ENCODE peak calls at places on chromosomes 16 and 17, in four cellular contexts. U is CD4-positive, alpha-beta T cell; H is neural progenitor cell; B is transverse colon. A is an unnamed sample.

GRCh38 chr17:81959362-81960129 is 1.4 kb downstream of the NOTUM start:
- DNase-seq in B (peak), U (peak), H (peak), A (no peak)

GRCh38 chr16:87002717-87003413 is 314.3 kb downstream of the C16orf95 start:
- DNase-seq in H (no peak), U (no peak), B (no peak), A (no peak)

GRCh38 chr17:29571883-29572681 is 3.6 kb downstream of the TP53I13 start:
- DNase-seq in B (peak), U (no peak), H (no peak), A (no peak)

GRCh38 chr17:81983011-81983638 is 5.7 kb downstream of the ASPSCR1 start:
- DNase-seq in H (no peak), B (no peak), U (no peak), A (no peak)

GRCh38 chr17:17570207-17570797 is 21.2 kb downstream of the PEMT start:
- DNase-seq in U (no peak), H (peak), B (peak), A (no peak)

GRCh38 chr17:74444406-74444805 is 12.5 kb downstream of the GPRC5C start:
- DNase-seq in B (no peak), H (no peak), U (no peak), A (no peak)

GRCh38 chr17:45394913-45395568 is 37.6 kb downstream of the ARHGAP27 start:
- DNase-seq in B (peak), H (peak), U (peak), A (peak)

GRCh38 chr17:82927311-82927660 is 87.5 kb upstream of the ZNF750 start:
- DNase-seq in B (no peak), U (no peak), H (no peak), A (no peak)

GRCh38 chr16:75566889-75567255 is 693 bp downstream of the GABARAPL2 start:
- DNase-seq in U (no peak), H (peak), B (peak), A (no peak)

GRCh38 chr17:27558842-27559505 is 72.0 kb upstream of the LGALS9 start:
- DNase-seq in U (no peak), B (peak), H (no peak), A (no peak)

GRCh38 chr16:57639172-57639571 is 10.7 kb downstream of the ADGRG1 start:
- DNase-seq in H (peak), B (no peak), U (no peak), A (no peak)

GRCh38 chr17:81837641-81838040 is 2.8 kb upstream of the PPP1R27 start:
- DNase-seq in U (no peak), H (no peak), B (no peak), A (no peak)

GRCh38 chr17:6508519-6509294 is 47.6 kb downstream of the PITPNM3 start:
- DNase-seq in B (no peak), U (no peak), H (no peak), A (no peak)

DNA sequence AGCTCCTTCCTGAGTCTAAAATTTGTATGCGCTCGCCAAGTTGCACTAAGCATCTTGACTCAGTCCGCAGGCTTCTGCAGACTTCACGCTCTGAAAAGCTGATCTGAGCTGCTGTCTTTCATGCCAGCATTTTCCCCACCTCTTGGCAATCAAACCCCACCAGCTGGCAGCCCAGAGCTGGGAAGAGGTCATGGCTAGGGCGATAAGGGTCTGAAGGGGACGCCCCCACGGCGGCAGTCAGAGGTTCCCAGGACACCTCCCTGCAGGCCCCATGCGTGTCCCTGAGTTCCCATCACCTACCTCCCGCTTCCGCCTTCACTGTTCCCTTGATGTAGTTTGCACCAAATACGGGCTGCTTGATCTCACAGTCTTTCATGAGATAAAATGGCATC is 5.1 kb upstream of the UNC13D start:
- DNase-seq in U (no peak), H (no peak), B (no peak), A (no peak)
- H3K27ac ChIP-seq in U (no peak), H (no peak), B (peak), A (no peak)

GRCh38 chr17:61551255-61551742 is 39.7 kb downstream of the NACA2 start:
- DNase-seq in B (no peak), H (peak), U (no peak), A (no peak)
- TF ChIP-seq CTCF in B (peak), H (peak), U (no peak), A (peak)

GRCh38 chr17:42067371-42068180 is 17.2 kb upstream of the C17orf113 start:
- DNase-seq in U (peak), B (peak), H (peak), A (peak)
- H3K27ac ChIP-seq in U (no peak), B (no peak), H (no peak), A (no peak)

GRCh38 chr17:50426814-50427787 is 1.1 kb downstream of the ACSF2 start:
- DNase-seq in U (peak), B (peak), H (peak), A (peak)
- TF ChIP-seq CTCF in U (no peak), B (peak), H (peak), A (peak)

GRCh38 chr17:8955021-8955420 is 10.5 kb downstream of the PIK3R5 start:
- DNase-seq in H (no peak), B (no peak), U (no peak), A (no peak)
- H3K27ac ChIP-seq in H (no peak), B (peak), U (peak), A (no peak)

A was measured in brain microvascular endothelial cell.